ENCODE peak calls at places on chromosomes 1 and 21, in four cellular contexts. Q is gastrocnemius medialis; S is activated T-cell treated with anti-CD3 and anti-CD28 coated beads, Interleukin-2, amount 50 U/mL, for 4 hours; G is T follicular helper cell. X is an unnamed sample.

GRCh38 chr1:11058595-11059165 is 1.1 kb downstream of the SRM start:
- DNase-seq in Q (no peak), S (no peak), G (no peak), X (no peak)

GRCh38 chr1:185811062-185811709 is 77.0 kb downstream of the HMCN1 start:
- DNase-seq in Q (no peak), S (no peak), G (no peak), X (no peak)

GRCh38 chr1:21924503-21925005 is 12.6 kb downstream of the HSPG2 start:
- DNase-seq in Q (peak), S (no peak), G (no peak), X (no peak)

GRCh38 chr1:171909711-171910110 is 68.4 kb downstream of the DNM3 start:
- DNase-seq in Q (no peak), S (no peak), G (no peak), X (no peak)

GRCh38 chr21:40049031-40049958 is 182.1 kb downstream of the PCP4 start:
- DNase-seq in Q (no peak), S (no peak), G (no peak), X (no peak)

GRCh38 chr1:178434899-178435298 is 61.9 kb downstream of the CLEC20A start:
- DNase-seq in Q (no peak), S (no peak), G (no peak), X (no peak)

GRCh38 chr21:46049890-46050650 is 47.8 kb upstream of the COL6A2 start:
- DNase-seq in Q (no peak), S (no peak), G (no peak), X (peak)

GRCh38 chr1:86156571-86157455 is at the start of gene COL24A1:
- DNase-seq in Q (peak), S (no peak), G (no peak), X (peak)

GRCh38 chr21:32256226-32256625 is 22.6 kb downstream of the MIS18A start:
- DNase-seq in Q (no peak), S (no peak), G (no peak), X (no peak)

GRCh38 chr1:109926662-109927300 is 16.1 kb downstream of the CSF1 start:
- DNase-seq in Q (no peak), S (no peak), G (no peak), X (no peak)

GRCh38 chr21:42539342-42539741 is 25.7 kb downstream of the SLC37A1 start:
- DNase-seq in Q (no peak), S (no peak), G (no peak), X (no peak)

GRCh38 chr1:24003331-24003972 is 23.3 kb upstream of the SRSF10 start:
- DNase-seq in Q (no peak), S (no peak), G (no peak), X (no peak)

GRCh38 chr21:36422279-36423098 is 37.3 kb downstream of the CHAF1B start:
- DNase-seq in Q (peak), S (no peak), G (no peak), X (peak)

GRCh38 chr1:162391790-162392563 is 10.4 kb downstream of the C1orf226 start:
- DNase-seq in Q (no peak), S (no peak), G (no peak), X (no peak)

GRCh38 chr1:109253803-109254620 is 4.7 kb downstream of the CELSR2 start:
- DNase-seq in Q (no peak), S (no peak), G (no peak), X (no peak)

GRCh38 chr1:35426097-35426586 is 131.1 kb downstream of the KIAA0319L start:
- DNase-seq in Q (no peak), S (no peak), G (no peak), X (no peak)

GRCh38 chr1:20974069-20974468 is 187.0 kb upstream of the HP1BP3 start:
- DNase-seq in Q (no peak), S (no peak), G (no peak), X (no peak)

GRCh38 chr1:211654838-211655787 is 20.3 kb downstream of the NEK2 start:
- DNase-seq in Q (peak), S (peak), G (peak), X (peak)

GRCh38 chr1:93964777-93965200 is 55.6 kb upstream of the GCLM start:
- DNase-seq in Q (no peak), S (no peak), G (no peak), X (no peak)

GRCh38 chr1:182662121-182662890 is 22.1 kb downstream of the RGS8 start:
- DNase-seq in Q (no peak), S (no peak), G (no peak), X (no peak)

GRCh38 chr1:209428241-209428921 is 155.1 kb upstream of the CAMK1G start:
- DNase-seq in Q (no peak), S (no peak), G (no peak), X (no peak)

GRCh38 chr1:172699111-172699510 is 40.2 kb downstream of the FASLG start:
- DNase-seq in Q (no peak), S (peak), G (peak), X (peak)

GRCh38 chr21:41207401-41208388 is 39.7 kb downstream of the BACE2 start:
- DNase-seq in Q (peak), S (no peak), G (no peak), X (peak)

GRCh38 chr1:159800177-159800935 is 1.8 kb upstream of the FCRL6 start:
- DNase-seq in Q (no peak), S (no peak), G (no peak), X (peak)

GRCh38 chr1:9687120-9687875 is 35.8 kb downstream of the PIK3CD start:
- DNase-seq in Q (no peak), S (peak), G (peak), X (peak)

GRCh38 chr1:213099682-213100399 is 48.8 kb downstream of the RPS6KC1 start:
- DNase-seq in Q (no peak), S (no peak), G (no peak), X (no peak)

GRCh38 chr1:215970406-215970805 is 403.3 kb downstream of the KCTD3 start:
- DNase-seq in Q (no peak), S (no peak), G (no peak), X (no peak)

GRCh38 chr21:36698160-36699025 is 522 bp upstream of the SIM2 start:
- DNase-seq in Q (no peak), S (no peak), G (no peak), X (no peak)

X was measured in Peyer's patch.